ENCODE peak calls at places on chromosomes 1 and 21, in six cellular contexts. One of them, this sample, is unnamed. For H3K4me1, the result is how much of the 10 kb centered on the place peaks cover.

GRCh38 chr1:203072911-203073310 is 12.9 kb downstream of the MYOG start:
- DNase-seq in K562: no peak
- DNase-seq in HCT116: no peak
- DNase-seq in H1: no peak
- DNase-seq in GM12878: no peak
- DNase-seq in HepG2: no peak
- DNase-seq in this sample: no peak

GRCh38 chr1:245698860-245699259 is 544.1 kb downstream of the KIF26B start:
- DNase-seq in HepG2: no peak
- DNase-seq in GM12878: no peak
- DNase-seq in K562: no peak
- DNase-seq in H1: no peak
- DNase-seq in HCT116: no peak
- DNase-seq in this sample: no peak

GRCh38 chr1:112722601-112723510 is 7.7 kb upstream of the PPM1J start:
- DNase-seq in HepG2: no peak
- DNase-seq in H1: no peak
- DNase-seq in HCT116: no peak
- DNase-seq in GM12878: no peak
- DNase-seq in K562: no peak
- DNase-seq in this sample: no peak

GRCh38 chr1:199665371-199665770 is 362.1 kb upstream of the NR5A2 start:
- DNase-seq in HepG2: no peak
- DNase-seq in K562: no peak
- DNase-seq in H1: no peak
- DNase-seq in HCT116: no peak
- DNase-seq in GM12878: no peak
- DNase-seq in this sample: no peak

GRCh38 chr1:224791362-224791941 is 138.0 kb upstream of the DNAH14 start:
- DNase-seq in HepG2: no peak
- DNase-seq in H1: no peak
- DNase-seq in GM12878: no peak
- DNase-seq in K562: no peak
- DNase-seq in HCT116: no peak
- DNase-seq in this sample: no peak

GRCh38 chr1:68525781-68526180 is 28.9 kb upstream of the DEPDC1 start:
- DNase-seq in HCT116: no peak
- DNase-seq in HepG2: no peak
- DNase-seq in GM12878: no peak
- DNase-seq in H1: no peak
- DNase-seq in K562: no peak
- DNase-seq in this sample: no peak

GRCh38 chr1:29981586-29982239 is 741.7 kb downstream of the MATN1 start:
- DNase-seq in K562: no peak
- DNase-seq in H1: no peak
- DNase-seq in GM12878: no peak
- DNase-seq in HCT116: no peak
- DNase-seq in HepG2: no peak
- DNase-seq in this sample: no peak

GRCh38 chr1:101178688-101179491 is 57.9 kb upstream of the S1PR1 start:
- DNase-seq in H1: no peak
- DNase-seq in K562: no peak
- DNase-seq in HepG2: no peak
- DNase-seq in GM12878: peak
- DNase-seq in HCT116: no peak
- DNase-seq in this sample: no peak

GRCh38 chr1:165717918-165718515 is 19.7 kb upstream of the ALDH9A1 start:
- DNase-seq in HepG2: peak
- DNase-seq in K562: peak
- DNase-seq in H1: no peak
- DNase-seq in HCT116: peak
- DNase-seq in GM12878: no peak
- DNase-seq in this sample: peak

GRCh38 chr21:34034369-34035014 is 38.9 kb upstream of the MRPS6 start:
- DNase-seq in GM12878: no peak
- DNase-seq in K562: no peak
- DNase-seq in HepG2: peak
- DNase-seq in H1: no peak
- DNase-seq in HCT116: no peak
- DNase-seq in this sample: no peak

GRCh38 chr1:178797590-178797989 is 72.5 kb downstream of the RALGPS2 start:
- DNase-seq in H1: no peak
- DNase-seq in K562: no peak
- DNase-seq in HepG2: no peak
- DNase-seq in GM12878: no peak
- DNase-seq in HCT116: no peak
- DNase-seq in this sample: no peak

GRCh38 chr1:186865861-186866260 is 37.1 kb downstream of the PLA2G4A start:
- DNase-seq in GM12878: no peak
- DNase-seq in H1: no peak
- DNase-seq in HCT116: no peak
- DNase-seq in HepG2: no peak
- DNase-seq in K562: no peak
- DNase-seq in this sample: no peak

GRCh38 chr1:24695202-24695974 is 49.9 kb upstream of the CLIC4 start:
- DNase-seq in K562: no peak
- DNase-seq in HepG2: no peak
- DNase-seq in GM12878: no peak
- DNase-seq in H1: no peak
- DNase-seq in HCT116: no peak
- DNase-seq in this sample: no peak

GRCh38 chr1:107430540-107431228 is 289.8 kb downstream of the NTNG1 start:
- DNase-seq in HCT116: no peak
- DNase-seq in GM12878: peak
- DNase-seq in H1: no peak
- DNase-seq in K562: peak
- DNase-seq in HepG2: peak
- DNase-seq in this sample: peak

GRCh38 chr1:151309851-151310323 is 17.3 kb downstream of the PI4KB start:
- DNase-seq in HepG2: no peak
- DNase-seq in K562: no peak
- DNase-seq in GM12878: no peak
- DNase-seq in HCT116: no peak
- DNase-seq in H1: no peak
- DNase-seq in this sample: peak

GRCh38 chr1:117861694-117862093 is 67.7 kb downstream of the GDAP2 start:
- DNase-seq in H1: no peak
- DNase-seq in K562: no peak
- DNase-seq in HepG2: no peak
- DNase-seq in HCT116: no peak
- DNase-seq in GM12878: no peak
- DNase-seq in this sample: no peak

GRCh38 chr1:81801032-81801833 is 499 bp downstream of the ADGRL2 start:
- DNase-seq in HepG2: peak
- DNase-seq in H1: no peak
- DNase-seq in HCT116: no peak
- DNase-seq in K562: no peak
- DNase-seq in GM12878: no peak
- DNase-seq in this sample: peak

GRCh38 chr1:232367293-232367692 is 262.6 kb downstream of the SIPA1L2 start:
- DNase-seq in HCT116: no peak
- DNase-seq in K562: no peak
- DNase-seq in H1: no peak
- DNase-seq in HepG2: no peak
- DNase-seq in GM12878: no peak
- DNase-seq in this sample: no peak

GRCh38 chr1:12150456-12151200 is 16.2 kb upstream of the TNFRSF1B start:
- DNase-seq in H1: no peak
- DNase-seq in GM12878: no peak
- DNase-seq in HCT116: no peak
- DNase-seq in HepG2: no peak
- DNase-seq in K562: no peak
- DNase-seq in this sample: no peak
- H3K4me1 ChIP-seq in H1: under half
- H3K4me1 ChIP-seq in GM12878: half or more
- H3K4me1 ChIP-seq in HCT116: under half
- H3K4me1 ChIP-seq in HepG2: under half
- H3K4me1 ChIP-seq in K562: under half
- H3K4me1 ChIP-seq in this sample: under half

GRCh38 chr1:85623061-85623471 is 42.5 kb downstream of the CCN1 start:
- DNase-seq in K562: no peak
- DNase-seq in GM12878: no peak
- DNase-seq in HCT116: no peak
- DNase-seq in HepG2: no peak
- DNase-seq in H1: no peak
- DNase-seq in this sample: no peak
- TF ChIP-seq ZNF274 in K562: no peak
- TF ChIP-seq ZNF274 in GM12878: no peak
- TF ChIP-seq ZNF274 in HCT116: no peak
- TF ChIP-seq ZNF274 in HepG2: no peak
- TF ChIP-seq ZNF274 in H1: no peak
- TF ChIP-seq ZNF274 in this sample: no peak

GRCh38 chr1:219927956-219928790 is at the start of gene SLC30A10:
- DNase-seq in H1: no peak
- DNase-seq in K562: peak
- DNase-seq in GM12878: no peak
- DNase-seq in HCT116: no peak
- DNase-seq in HepG2: peak
- DNase-seq in this sample: no peak
- H3K4me3 ChIP-seq in H1: peak
- H3K4me3 ChIP-seq in K562: peak
- H3K4me3 ChIP-seq in GM12878: peak
- H3K4me3 ChIP-seq in HCT116: no peak
- H3K4me3 ChIP-seq in HepG2: peak
- H3K4me3 ChIP-seq in this sample: peak

GRCh38 chr1:13703128-13703513 is 3.1 kb downstream of the PRDM2 start:
- DNase-seq in HCT116: no peak
- DNase-seq in GM12878: no peak
- DNase-seq in H1: no peak
- DNase-seq in K562: no peak
- DNase-seq in HepG2: no peak
- DNase-seq in this sample: no peak
- H3K4me1 ChIP-seq in HCT116: under half
- H3K4me1 ChIP-seq in GM12878: under half
- H3K4me1 ChIP-seq in H1: under half
- H3K4me1 ChIP-seq in K562: under half
- H3K4me1 ChIP-seq in HepG2: under half
- H3K4me1 ChIP-seq in this sample: under half

DNA sequence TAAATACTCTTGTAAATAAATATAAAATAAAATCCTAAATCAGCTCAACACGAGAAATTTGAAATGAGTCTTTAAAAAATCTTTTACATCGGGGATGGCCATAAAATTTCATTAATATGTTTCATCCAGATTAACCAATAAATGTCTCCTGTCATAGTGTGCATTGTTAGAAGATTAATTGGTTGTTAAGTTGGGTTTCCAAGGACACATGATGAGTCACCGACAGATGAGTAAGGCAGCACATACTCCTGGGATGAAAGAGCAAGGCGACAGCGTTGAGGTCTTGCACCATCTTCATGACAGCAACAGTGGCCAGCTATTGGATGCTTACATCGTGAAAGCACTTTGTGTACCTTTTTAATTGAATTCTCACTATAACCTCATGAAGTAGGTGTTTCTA is 92.7 kb upstream of the NGF start:
- DNase-seq in H1: no peak
- DNase-seq in GM12878: no peak
- DNase-seq in HCT116: peak
- DNase-seq in HepG2: peak
- DNase-seq in K562: no peak
- DNase-seq in this sample: no peak
- TF ChIP-seq ZNF274 in H1: no peak
- TF ChIP-seq ZNF274 in GM12878: no peak
- TF ChIP-seq ZNF274 in HCT116: no peak
- TF ChIP-seq ZNF274 in HepG2: no peak
- TF ChIP-seq ZNF274 in K562: no peak
- TF ChIP-seq ZNF274 in this sample: no peak

GRCh38 chr1:197195100-197195499 is 48.6 kb upstream of the ASPM start:
- DNase-seq in GM12878: no peak
- DNase-seq in H1: no peak
- DNase-seq in K562: no peak
- DNase-seq in HepG2: no peak
- DNase-seq in HCT116: no peak
- DNase-seq in this sample: no peak
- H3K4me3 ChIP-seq in GM12878: peak
- H3K4me3 ChIP-seq in H1: no peak
- H3K4me3 ChIP-seq in K562: no peak
- H3K4me3 ChIP-seq in HepG2: no peak
- H3K4me3 ChIP-seq in HCT116: no peak
- H3K4me3 ChIP-seq in this sample: no peak

DNA sequence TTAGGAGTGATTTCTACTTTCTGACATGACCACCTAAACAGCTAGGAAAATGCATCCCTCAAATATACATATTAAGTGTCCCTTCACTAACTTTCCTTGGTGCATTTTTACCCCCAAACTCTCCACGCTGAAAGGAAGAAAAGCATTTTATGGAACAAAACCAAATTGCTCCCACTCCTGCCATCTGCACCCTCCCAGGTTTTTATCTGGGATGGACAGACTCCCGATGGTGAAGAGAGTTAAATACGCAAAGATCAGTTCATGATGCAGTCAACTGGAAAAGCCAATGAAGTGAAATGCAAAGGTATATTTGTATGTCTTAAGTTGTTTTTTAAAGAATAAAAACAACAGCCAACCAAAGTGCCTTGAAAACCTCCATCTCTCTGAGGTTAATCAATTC is 2.7 kb downstream of the DSTYK start:
- DNase-seq in GM12878: no peak
- DNase-seq in K562: no peak
- DNase-seq in H1: no peak
- DNase-seq in HCT116: no peak
- DNase-seq in HepG2: no peak
- DNase-seq in this sample: no peak
- H3K4me1 ChIP-seq in GM12878: under half
- H3K4me1 ChIP-seq in K562: under half
- H3K4me1 ChIP-seq in H1: under half
- H3K4me1 ChIP-seq in HCT116: under half
- H3K4me1 ChIP-seq in HepG2: under half
- H3K4me1 ChIP-seq in this sample: under half

GRCh38 chr1:214764502-214764901 is 161.5 kb downstream of the CENPF start:
- DNase-seq in HCT116: no peak
- DNase-seq in HepG2: no peak
- DNase-seq in GM12878: no peak
- DNase-seq in K562: no peak
- DNase-seq in H1: no peak
- DNase-seq in this sample: no peak
- TF ChIP-seq ZNF274 in HCT116: no peak
- TF ChIP-seq ZNF274 in HepG2: no peak
- TF ChIP-seq ZNF274 in GM12878: no peak
- TF ChIP-seq ZNF274 in K562: no peak
- TF ChIP-seq ZNF274 in H1: no peak
- TF ChIP-seq ZNF274 in this sample: no peak

GRCh38 chr1:185058886-185059285 is 13.5 kb downstream of the RNF2 start:
- DNase-seq in GM12878: no peak
- DNase-seq in HCT116: no peak
- DNase-seq in HepG2: no peak
- DNase-seq in H1: no peak
- DNase-seq in K562: no peak
- DNase-seq in this sample: no peak
- H3K4me3 ChIP-seq in GM12878: no peak
- H3K4me3 ChIP-seq in HCT116: no peak
- H3K4me3 ChIP-seq in HepG2: no peak
- H3K4me3 ChIP-seq in H1: no peak
- H3K4me3 ChIP-seq in K562: no peak
- H3K4me3 ChIP-seq in this sample: no peak